ENCODE peak calls at places on chromosomes 7 and 10, in four cellular contexts. P is HuH-7.5, R is GM12864, V is heart right ventricle. D is an unnamed sample.

GRCh38 chr10:132870426-132870825 is 71.9 kb downstream of the CFAP46 start:
- DNase-seq in P (no peak), V (no peak), R (no peak), D (no peak)

GRCh38 chr7:25456467-25457171 is 228.3 kb upstream of the NPVF start:
- DNase-seq in V (no peak), P (no peak), R (no peak), D (no peak)

GRCh38 chr10:118764195-118764594 is 9.4 kb upstream of the CACUL1 start:
- DNase-seq in P (no peak), V (no peak), R (no peak), D (no peak)

GRCh38 chr7:132498319-132498718 is 78.0 kb downstream of the PLXNA4 start:
- DNase-seq in V (no peak), P (no peak), R (no peak), D (no peak)

GRCh38 chr7:108442039-108442568 is 14.1 kb downstream of the NRCAM start:
- DNase-seq in R (no peak), P (no peak), V (no peak), D (no peak)

GRCh38 chr7:127177156-127177555 is 75.6 kb downstream of the GRM8 start:
- DNase-seq in V (no peak), R (no peak), P (no peak), D (no peak)

GRCh38 chr7:24910551-24911212 is 69.3 kb downstream of the OSBPL3 start:
- DNase-seq in R (no peak), V (no peak), P (no peak), D (no peak)

GRCh38 chr7:96144260-96144526 is 177.7 kb downstream of the SLC25A13 start:
- DNase-seq in V (no peak), P (no peak), R (no peak), D (no peak)

GRCh38 chr10:121880842-121881423 is 46.9 kb downstream of the ATE1 start:
- DNase-seq in V (no peak), R (no peak), P (no peak), D (no peak)

GRCh38 chr7:129085148-129085547 is 30.2 kb upstream of the TNPO3 start:
- DNase-seq in R (no peak), V (no peak), P (no peak), D (no peak)

GRCh38 chr10:6269953-6270867 is 67.5 kb downstream of the PFKFB3 start:
- DNase-seq in R (peak), V (no peak), P (no peak), D (no peak)

GRCh38 chr10:46296629-46297275 is 10.0 kb downstream of the ANTXRL start:
- DNase-seq in P (no peak), R (no peak), V (no peak), D (no peak)

GRCh38 chr10:132459252-132460028 is 62.4 kb downstream of the PWWP2B start:
- DNase-seq in P (peak), V (peak), R (no peak), D (no peak)

GRCh38 chr10:98326621-98327027 is 58.6 kb upstream of the LOXL4 start:
- DNase-seq in R (no peak), P (no peak), V (peak), D (no peak)

GRCh38 chr7:2403718-2404648 is 572 bp downstream of the CHST12 start:
- DNase-seq in P (peak), R (no peak), V (peak), D (peak)

GRCh38 chr10:115355162-115355760 is 262.1 kb downstream of the ATRNL1 start:
- DNase-seq in P (peak), R (peak), V (no peak), D (peak)

GRCh38 chr7:45708046-45708950 is 134.1 kb downstream of the ADCY1 start:
- DNase-seq in V (no peak), P (no peak), R (no peak), D (no peak)

GRCh38 chr10:10785627-10786333 is 231.9 kb upstream of the CELF2 start:
- DNase-seq in P (no peak), V (no peak), R (no peak), D (no peak)

GRCh38 chr10:119602241-119603095 is 5.7 kb upstream of the TIAL1 start:
- DNase-seq in R (no peak), P (no peak), V (no peak), D (peak)

GRCh38 chr10:58511765-58512469 is 755 bp upstream of the BICC1 start:
- DNase-seq in V (peak), P (peak), R (no peak), D (no peak)

GRCh38 chr7:92527300-92528187 is 776 bp downstream of the PEX1 start:
- DNase-seq in R (peak), P (peak), V (peak), D (peak)

GRCh38 chr7:2894118-2894940 is 50.2 kb upstream of the GNA12 start:
- DNase-seq in V (no peak), R (peak), P (no peak), D (no peak)

GRCh38 chr7:134044682-134045081 is 82.5 kb upstream of the LRGUK start:
- DNase-seq in P (no peak), R (no peak), V (no peak), D (no peak)

GRCh38 chr7:143369678-143370651 is 7.5 kb upstream of the FAM131B start:
- DNase-seq in P (no peak), R (no peak), V (no peak), D (no peak)

GRCh38 chr10:22681783-22682183 is 32.6 kb downstream of the PIP4K2A start:
- DNase-seq in V (no peak), R (no peak), P (no peak), D (no peak)

GRCh38 chr7:94632338-94633024 is 23.5 kb downstream of the SGCE start:
- DNase-seq in V (no peak), P (no peak), R (no peak), D (no peak)

D was measured in HEK293T.